ENCODE peak calls at places on chromosomes 7 and 10, in seven cellular contexts. J is NCI-H146, R is tibial nerve, D is GM23338, T is thoracic aorta, V is 8988T, L is HTR-8/SVneo. S is an unnamed sample.

GRCh38 chr7:153381275-153382119 is 621.9 kb downstream of the ACTR3B start:
- DNase-seq in R (peak; percentile 19), L (no peak), T (no peak), J (peak; percentile 81), V (no peak), D (peak; percentile 37), S (peak; percentile 80)

GRCh38 chr7:12410523-12410922 is 6.9 kb upstream of the VWDE start:
- DNase-seq in L (no peak), V (no peak), T (no peak), R (no peak), D (no peak), J (no peak), S (no peak)

GRCh38 chr10:102764340-102765257 is 20.9 kb downstream of the WBP1L start:
- DNase-seq in D (no peak), L (no peak), V (no peak), J (no peak), R (no peak), T (no peak), S (no peak)

GRCh38 chr7:11369696-11370095 is 396.0 kb downstream of the PHF14 start:
- DNase-seq in J (no peak), T (no peak), V (no peak), D (no peak), L (no peak), R (no peak), S (no peak)

GRCh38 chr7:85602196-85602595 is 415.3 kb upstream of the SEMA3D start:
- DNase-seq in T (no peak), J (no peak), V (no peak), D (no peak), L (no peak), R (no peak), S (no peak)

GRCh38 chr7:112337177-112337576 is 113.1 kb upstream of the IFRD1 start:
- DNase-seq in T (no peak), L (no peak), D (peak; percentile 53), J (no peak), R (no peak), V (no peak), S (peak; percentile 27)

GRCh38 chr10:77911535-77912123 is 14.9 kb downstream of the DLG5 start:
- DNase-seq in V (no peak), J (no peak), D (no peak), T (no peak), R (no peak), L (no peak), S (no peak)

GRCh38 chr7:68706291-68706690 is 892.0 kb upstream of the AUTS2 start:
- DNase-seq in J (no peak), R (no peak), V (no peak), L (peak; percentile 51), D (no peak), T (no peak), S (no peak)

GRCh38 chr7:159088016-159088865 is 56.4 kb downstream of the VIPR2 start:
- DNase-seq in J (no peak), V (no peak), L (no peak), R (no peak), T (no peak), D (no peak), S (no peak)

GRCh38 chr10:93816123-93816747 is 58.5 kb downstream of the LGI1 start:
- DNase-seq in R (peak; percentile 72), D (peak; percentile 76), J (peak; percentile 76), T (no peak), L (peak; percentile 57), V (no peak), S (peak; percentile 73)

GRCh38 chr10:112296908-112297331 is 13.7 kb downstream of the TECTB start:
- DNase-seq in J (no peak), L (no peak), T (no peak), D (no peak), V (no peak), R (no peak), S (no peak)

GRCh38 chr7:44278451-44279161 is 46.8 kb downstream of the CAMK2B start:
- DNase-seq in V (peak; percentile 3), J (no peak), D (no peak), L (no peak), R (no peak), T (no peak), S (no peak)

GRCh38 chr7:76234931-76235441 is 33.3 kb downstream of the SRRM3 start:
- DNase-seq in J (peak; percentile 92), L (no peak), R (peak; percentile 19), T (peak; percentile 6), V (peak; percentile 69), D (peak; percentile 91), S (peak; percentile 94)

GRCh38 chr7:155914341-155914740 is 102.1 kb upstream of the SHH start:
- DNase-seq in R (no peak), V (no peak), T (no peak), L (no peak), J (no peak), D (no peak), S (no peak)

GRCh38 chr7:128909605-128910568 is 622 bp downstream of the KCP start:
- DNase-seq in T (no peak), R (no peak), V (peak; percentile 15), J (peak; percentile 61), D (peak; percentile 74), L (no peak), S (peak; percentile 87)

GRCh38 chr10:78505657-78506056 is 472.0 kb downstream of the RPS24 start:
- DNase-seq in R (no peak), J (no peak), D (no peak), T (no peak), V (no peak), L (no peak), S (no peak)

GRCh38 chr7:2662273-2663120 is 25.5 kb upstream of the AMZ1 start:
- DNase-seq in L (no peak), J (no peak), D (no peak), R (no peak), T (no peak), V (no peak), S (no peak)

GRCh38 chr10:86333813-86334514 is 32.6 kb downstream of the GRID1 start:
- DNase-seq in D (no peak), V (no peak), L (no peak), T (no peak), J (peak; percentile 98), R (no peak), S (no peak)

GRCh38 chr7:135744938-135745701 is 3.5 kb downstream of the FAM180A start:
- DNase-seq in T (no peak), L (no peak), V (no peak), R (no peak), D (no peak), J (no peak), S (no peak)

GRCh38 chr7:2237109-2237602 is 4.4 kb upstream of the MAD1L1 start:
- DNase-seq in L (no peak), V (no peak), R (peak; percentile 32), T (no peak), D (no peak), J (no peak), S (no peak)

GRCh38 chr10:49123981-49124920 is 8.9 kb upstream of the VSTM4 start:
- DNase-seq in R (no peak), V (no peak), J (peak; percentile 81), T (no peak), D (no peak), L (no peak), S (no peak)

GRCh38 chr7:113717739-113718138 is 201.1 kb downstream of the PPP1R3A start:
- DNase-seq in L (no peak), D (no peak), V (no peak), T (no peak), J (no peak), R (no peak), S (no peak)

GRCh38 chr10:62159357-62159756 is 109.3 kb downstream of the RTKN2 start:
- DNase-seq in R (no peak), D (no peak), L (no peak), J (no peak), T (no peak), V (no peak), S (no peak)

GRCh38 chr10:124072541-124072940 is 20.9 kb downstream of the CHST15 start:
- DNase-seq in V (no peak), D (no peak), L (no peak), R (no peak), J (peak; percentile 22), T (no peak), S (no peak)

GRCh38 chr7:110664798-110665197 is 426.1 kb upstream of the LRRN3 start:
- DNase-seq in R (no peak), V (no peak), L (no peak), J (no peak), D (no peak), T (no peak), S (no peak)

GRCh38 chr7:152145853-152146466 is 120.5 kb downstream of the GALNT11 start:
- DNase-seq in V (no peak), J (peak; percentile 10), R (peak; percentile 35), T (no peak), L (peak; percentile 36), D (peak; percentile 66), S (peak; percentile 60)

GRCh38 chr7:148727501-148728278 is 29.0 kb downstream of the CUL1 start:
- DNase-seq in T (no peak), R (no peak), J (no peak), D (no peak), V (no peak), L (no peak), S (peak; percentile 38)

GRCh38 chr7:140485463-140486265 is 6.4 kb upstream of the MKRN1 start:
- DNase-seq in T (no peak), D (peak; percentile 35), L (no peak), J (no peak), V (no peak), R (no peak), S (peak; percentile 42)

GRCh38 chr7:40799-41750 is 151.3 kb upstream of the FAM20C start:
- DNase-seq in J (no peak), R (peak; percentile 3), T (no peak), D (no peak), V (no peak), L (no peak), S (no peak)

GRCh38 chr7:51075681-51076580 is 240.7 kb downstream of the COBL start:
- DNase-seq in T (no peak), D (no peak), J (no peak), L (no peak), V (no peak), R (no peak), S (no peak)

GRCh38 chr10:102648889-102649752 is 4.8 kb downstream of the TRIM8 start:
- DNase-seq in R (no peak), T (no peak), J (no peak), D (peak; percentile 32), V (no peak), L (no peak), S (no peak)

GRCh38 chr10:13000431-13000830 is 1.1 kb downstream of the CCDC3 start:
- DNase-seq in D (no peak), J (peak; percentile 30), R (peak; percentile 17), L (no peak), T (no peak), V (no peak), S (no peak)

GRCh38 chr7:27229448-27229847 is 13.2 kb upstream of the EVX1 start:
- DNase-seq in L (no peak), D (no peak), R (no peak), J (no peak), T (no peak), V (no peak), S (no peak)

GRCh38 chr10:42654419-42654818 is 16.0 kb upstream of the ZNF33B start:
- DNase-seq in J (no peak), V (no peak), R (no peak), L (no peak), T (no peak), D (no peak), S (no peak)

GRCh38 chr10:74947781-74948401 is 121.5 kb downstream of the KAT6B start:
- DNase-seq in J (peak; percentile 88), L (no peak), R (no peak), T (no peak), D (no peak), V (no peak), S (no peak)

GRCh38 chr10:11901454-11902431 is 78.6 kb downstream of the PROSER2 start:
- DNase-seq in J (no peak), R (no peak), D (no peak), L (no peak), T (no peak), V (no peak), S (peak; percentile 65)

GRCh38 chr10:122417667-122418066 is 36.8 kb upstream of the ARMS2 start:
- DNase-seq in D (no peak), R (no peak), L (no peak), V (no peak), J (no peak), T (no peak), S (no peak)

GRCh38 chr10:48996-49395 is at the start of gene TUBB8:
- DNase-seq in J (no peak), V (no peak), R (no peak), D (no peak), L (no peak), T (no peak), S (no peak)

S was measured in mesendoderm.